ENCODE peak calls at places on chromosomes 1 and 21, in nine cellular contexts. M is breast epithelium; K is heart left ventricle; L is activated effector memory CD4-positive, alpha-beta T cell treated with anti-CD3 and anti-CD28 coated beads, Interleukin-2, amount 50 U/mL, for 16 hours; X is DMS 273 treated with DMSO at 0.1 percent for 48 hours; E is ovary; C is EH; V is NCI-H1436; F is fibroblast of pulmonary artery. S is an unnamed sample.

GRCh38 chr1:55362558-55362957 is 147.4 kb upstream of the USP24 start:
- DNase-seq in M (no peak), K (no peak), F (peak; percentile 63), L (no peak), E (no peak), C (peak; percentile 86), V (no peak), X (no peak), S (no peak)

GRCh38 chr1:94209425-94209824 is 28.0 kb downstream of the ARHGAP29 start:
- DNase-seq in V (no peak), C (peak; percentile 48), X (no peak), K (no peak), L (no peak), M (no peak), E (no peak), F (peak; percentile 78), S (no peak)

GRCh38 chr1:229217716-229218115 is 53.2 kb upstream of the RAB4A start:
- DNase-seq in C (no peak), F (no peak), E (no peak), M (no peak), V (no peak), X (no peak), L (no peak), K (no peak), S (no peak)

GRCh38 chr1:93751391-93752250 is 70.0 kb upstream of the BCAR3 start:
- DNase-seq in K (peak; percentile 72), X (no peak), M (peak; percentile 69), L (no peak), V (no peak), C (no peak), E (no peak), F (no peak), S (no peak)

GRCh38 chr1:41019353-41019745 is 2.2 kb downstream of the SLFNL1 start:
- DNase-seq in E (no peak), X (no peak), M (no peak), F (no peak), L (no peak), V (no peak), K (no peak), C (no peak), S (no peak)

GRCh38 chr1:8394456-8395321 is 76.8 kb downstream of the SLC45A1 start:
- DNase-seq in F (peak; percentile 92), L (peak; percentile 79), E (no peak), K (no peak), M (no peak), V (no peak), X (no peak), C (peak; percentile 94), S (no peak)

GRCh38 chr1:179083031-179083345 is 1.1 kb downstream of the TOR3A start:
- DNase-seq in F (peak; percentile 29), C (peak; percentile 58), E (no peak), M (no peak), L (no peak), V (no peak), K (no peak), X (no peak), S (no peak)

GRCh38 chr1:3369437-3370076 is 84.9 kb upstream of the ARHGEF16 start:
- DNase-seq in K (peak; percentile 64), M (no peak), X (no peak), F (peak; percentile 69), V (no peak), C (peak; percentile 85), E (peak; percentile 63), L (no peak), S (no peak)

GRCh38 chr1:107661142-107661541 is 303.8 kb downstream of the VAV3 start:
- DNase-seq in E (no peak), C (no peak), V (no peak), K (no peak), X (no peak), M (no peak), L (no peak), F (no peak), S (no peak)

GRCh38 chr1:41804176-41804575 is 114.5 kb downstream of the HIVEP3 start:
- DNase-seq in F (no peak), E (no peak), X (no peak), C (no peak), M (no peak), L (peak; percentile 65), V (no peak), K (no peak), S (no peak)

GRCh38 chr1:21293537-21294265 is 3.4 kb upstream of the ECE1 start:
- DNase-seq in K (no peak), X (no peak), V (no peak), M (no peak), C (no peak), L (peak; percentile 89), E (no peak), F (no peak), S (no peak)

GRCh38 chr1:12220890-12221289 is 8.9 kb upstream of the VPS13D start:
- DNase-seq in E (no peak), K (no peak), M (no peak), C (no peak), V (no peak), F (peak; percentile 8), L (no peak), X (no peak), S (no peak)

GRCh38 chr1:59994302-59995198 is 68.0 kb upstream of the CYP2J2 start:
- DNase-seq in F (peak; percentile 75), X (no peak), C (peak; percentile 95), E (peak; percentile 46), L (no peak), M (no peak), V (no peak), K (peak; percentile 36), S (no peak)

GRCh38 chr1:221672965-221673364 is 68.9 kb downstream of the DUSP10 start:
- DNase-seq in E (no peak), X (no peak), F (no peak), L (no peak), M (no peak), C (no peak), K (no peak), V (no peak), S (no peak)

GRCh38 chr1:8858112-8858668 is 20.3 kb downstream of the ENO1 start:
- DNase-seq in X (no peak), M (no peak), E (no peak), F (peak; percentile 90), K (peak; percentile 56), V (no peak), C (peak; percentile 92), L (no peak), S (no peak)

GRCh38 chr21:41825881-41826280 is 53.3 kb downstream of the PRDM15 start:
- DNase-seq in L (no peak), M (no peak), F (no peak), X (no peak), E (no peak), V (no peak), K (no peak), C (no peak), S (no peak)

GRCh38 chr1:25922064-25922632 is 15.9 kb upstream of the STMN1 start:
- DNase-seq in E (no peak), L (no peak), C (no peak), M (no peak), V (no peak), K (no peak), F (no peak), X (no peak), S (no peak)

GRCh38 chr1:221712198-221712684 is 29.6 kb downstream of the DUSP10 start:
- DNase-seq in M (no peak), C (peak; percentile 87), V (no peak), K (no peak), L (no peak), X (no peak), E (no peak), F (peak; percentile 78), S (no peak)

GRCh38 chr1:223738465-223739365 is 26.4 kb downstream of the CAPN2 start:
- DNase-seq in V (no peak), M (no peak), C (peak; percentile 30), F (no peak), K (no peak), E (no peak), X (no peak), L (no peak), S (no peak)

S was measured in NT2/D1.